ENCODE peak calls at places on chromosomes 1 and 21, in ten cellular contexts. W is GM12865, Z is NCI-H1694 treated with DMSO at 0.1 percent for 48 hours, Q is Ammon's horn, F is tibial artery, K is H54, I is NCI-H1105 treated with DMSO at 0.1 percent for 48 hours, M is epithelial cell of esophagus, L is EL, T is DMS79. E is an unnamed sample.

GRCh38 chr1:31422505-31423319 is 9.7 kb downstream of the SERINC2 start:
- DNase-seq in L (peak), T (peak), I (peak), W (peak), K (peak), M (peak), Q (peak), Z (peak), F (peak), E (peak)

GRCh38 chr1:210252621-210253041 is 20.0 kb downstream of the SERTAD4 start:
- DNase-seq in L (no peak), T (peak), F (no peak), Z (no peak), M (no peak), Q (no peak), W (no peak), K (no peak), I (peak), E (no peak)

GRCh38 chr21:35265170-35265877 is 216.2 kb upstream of the RUNX1 start:
- DNase-seq in K (no peak), F (no peak), W (no peak), T (no peak), Z (no peak), M (peak), L (peak), I (no peak), Q (no peak), E (no peak)

GRCh38 chr1:33758698-33759097 is 105.2 kb upstream of the HMGB4 start:
- DNase-seq in F (peak), W (no peak), I (no peak), M (no peak), T (peak), Q (no peak), Z (no peak), K (no peak), L (no peak), E (no peak)

GRCh38 chr21:27189870-27190269 is 223.0 kb upstream of the ADAMTS5 start:
- DNase-seq in L (no peak), Z (no peak), I (no peak), M (no peak), Q (no peak), K (no peak), F (no peak), W (no peak), T (no peak), E (no peak)

GRCh38 chr1:111202707-111203623 is 2.5 kb upstream of the DENND2D start:
- DNase-seq in T (no peak), I (no peak), M (no peak), W (peak), F (no peak), Q (no peak), L (no peak), K (no peak), Z (no peak), E (no peak)

GRCh38 chr1:201728731-201729130 is 100.2 kb upstream of the IPO9 start:
- DNase-seq in F (no peak), L (no peak), Z (no peak), K (no peak), W (no peak), Q (no peak), I (peak), T (no peak), M (no peak), E (no peak)

GRCh38 chr1:182806015-182806678 is 16.6 kb downstream of the NPL start:
- DNase-seq in Q (no peak), K (no peak), W (no peak), F (no peak), M (peak), I (no peak), T (no peak), Z (no peak), L (no peak), E (no peak)

GRCh38 chr1:108113496-108113895 is 86.6 kb downstream of the SLC25A24 start:
- DNase-seq in W (no peak), I (no peak), F (no peak), T (no peak), K (no peak), Z (no peak), L (no peak), Q (no peak), M (peak), E (no peak)

GRCh38 chr1:15355968-15356621 is 53.6 kb upstream of the EFHD2 start:
- DNase-seq in T (no peak), K (peak), M (peak), I (no peak), L (peak), F (no peak), W (peak), Z (no peak), Q (no peak), E (no peak)

GRCh38 chr1:151827853-151828252 is 3.7 kb downstream of the RORC start:
- DNase-seq in W (no peak), I (no peak), T (no peak), Q (no peak), F (no peak), L (no peak), Z (no peak), K (no peak), M (no peak), E (no peak)

GRCh38 chr1:96660503-96660902 is 61.1 kb upstream of the PTBP2 start:
- DNase-seq in F (no peak), M (peak), Q (no peak), L (peak), W (no peak), K (no peak), T (peak), I (no peak), Z (no peak), E (no peak)

GRCh38 chr1:51583532-51583931 is 33.4 kb upstream of the OSBPL9 start:
- DNase-seq in Q (peak), I (no peak), K (peak), W (no peak), M (peak), T (no peak), Z (no peak), F (peak), L (no peak), E (peak)

GRCh38 chr21:27024316-27024715 is 57.4 kb upstream of the ADAMTS5 start:
- DNase-seq in T (no peak), M (no peak), K (no peak), Q (no peak), L (peak), I (no peak), F (no peak), Z (no peak), W (no peak), E (no peak)